ENCODE peak calls at places on chromosomes 2 and 18, in eight cellular contexts. X is pons; C is Kasumi-1; F is CD4-positive, alpha-beta T cell; H is D341Med; P is breast epithelium; J is activated naive CD4-positive, alpha-beta T cell; Q is adipocyte. M is an unnamed sample.
A peak's percentile ranks its signal among the peaks of the same experiment; 100 is the strongest.

GRCh38 chr2:179377296-179377695 is 112.7 kb upstream of the SESTD1 start:
- DNase-seq in X (no peak), C (no peak), F (no peak), H (no peak), P (no peak), J (no peak), Q (peak; percentile 81), M (no peak)

GRCh38 chr18:13726972-13727331 is 479 bp downstream of the RNMT start:
- DNase-seq in X (no peak), C (peak; percentile 48), F (peak; percentile 18), H (no peak), P (peak; percentile 24), J (no peak), Q (peak; percentile 83), M (peak; percentile 30)

GRCh38 chr18:79211844-79212243 is 142.7 kb downstream of the ATP9B start:
- DNase-seq in X (no peak), C (no peak), F (no peak), H (no peak), P (no peak), J (no peak), Q (peak; percentile 45), M (no peak)

GRCh38 chr2:7378642-7379041 is 461.4 kb downstream of the RNF144A start:
- DNase-seq in X (no peak), C (peak; percentile 32), F (no peak), H (no peak), P (no peak), J (no peak), Q (no peak), M (no peak)

GRCh38 chr2:152240559-152241231 is 65.1 kb upstream of the STAM2 start:
- DNase-seq in X (no peak), C (no peak), F (no peak), H (no peak), P (no peak), J (no peak), Q (no peak), M (peak; percentile 6)

GRCh38 chr2:33317369-33318015 is 159.0 kb upstream of the RASGRP3 start:
- DNase-seq in X (no peak), C (no peak), F (no peak), H (no peak), P (no peak), J (no peak), Q (no peak), M (no peak)

GRCh38 chr2:126895336-126895735 is 3.4 kb upstream of the TEX51 start:
- DNase-seq in X (no peak), C (no peak), F (no peak), H (no peak), P (no peak), J (no peak), Q (no peak), M (no peak)

GRCh38 chr2:132623096-132623839 is 46.7 kb downstream of the LYPD1 start:
- DNase-seq in X (no peak), C (peak; percentile 66), F (no peak), H (no peak), P (no peak), J (no peak), Q (peak; percentile 88), M (peak; percentile 75)

GRCh38 chr2:173231042-173231441 is 123.6 kb upstream of the CDCA7 start:
- DNase-seq in X (no peak), C (no peak), F (no peak), H (no peak), P (peak; percentile 85), J (no peak), Q (no peak), M (no peak)

GRCh38 chr2:31476511-31477171 is 62.1 kb upstream of the XDH start:
- DNase-seq in X (no peak), C (no peak), F (no peak), H (no peak), P (no peak), J (no peak), Q (peak; percentile 72), M (no peak)

GRCh38 chr2:229376866-229377265 is 105.8 kb upstream of the PID1 start:
- DNase-seq in X (no peak), C (no peak), F (no peak), H (no peak), P (no peak), J (no peak), Q (no peak), M (peak; percentile 13)

GRCh38 chr2:85413592-85414421 is 3.6 kb upstream of the CAPG start:
- DNase-seq in X (no peak), C (no peak), F (no peak), H (no peak), P (no peak), J (no peak), Q (peak; percentile 84), M (peak; percentile 83)

GRCh38 chr2:56209701-56210100 is 25.9 kb downstream of the CCDC85A start:
- DNase-seq in X (no peak), C (no peak), F (no peak), H (no peak), P (no peak), J (no peak), Q (no peak), M (no peak)

GRCh38 chr2:133713049-133713580 is 144.9 kb upstream of the NCKAP5 start:
- DNase-seq in X (no peak), C (no peak), F (no peak), H (no peak), P (no peak), J (no peak), Q (no peak), M (no peak)

GRCh38 chr18:32899819-32900218 is 127.0 kb upstream of the KLHL14 start:
- DNase-seq in X (no peak), C (no peak), F (no peak), H (no peak), P (no peak), J (no peak), Q (peak; percentile 22), M (no peak)

GRCh38 chr2:85578243-85579180 is 1.1 kb downstream of the VAMP8 start:
- DNase-seq in X (no peak), C (peak; percentile 87), F (no peak), H (no peak), P (no peak), J (no peak), Q (no peak), M (no peak)

GRCh38 chr2:191593622-191594416 is 84.1 kb upstream of the NABP1 start:
- DNase-seq in X (no peak), C (no peak), F (no peak), H (no peak), P (peak; percentile 75), J (no peak), Q (peak; percentile 69), M (peak; percentile 49)

GRCh38 chr18:38747153-38747552 is 1181.6 kb upstream of the CELF4 start:
- DNase-seq in X (no peak), C (no peak), F (no peak), H (no peak), P (no peak), J (no peak), Q (no peak), M (no peak)

GRCh38 chr2:221571108-221571390 is 1.1 kb downstream of the EPHA4 start:
- DNase-seq in X (no peak), C (no peak), F (peak; percentile 32), H (no peak), P (no peak), J (no peak), Q (peak; percentile 29), M (peak; percentile 19)

GRCh38 chr2:71535526-71535925 is 82.2 kb downstream of the DYSF start:
- DNase-seq in X (no peak), C (no peak), F (no peak), H (no peak), P (no peak), J (no peak), Q (no peak), M (no peak)

GRCh38 chr2:106566050-106566449 is 78.9 kb downstream of the CD8B2 start:
- DNase-seq in X (no peak), C (no peak), F (no peak), H (no peak), P (no peak), J (no peak), Q (peak; percentile 15), M (peak; percentile 62)

GRCh38 chr2:64978514-64979268 is 10.5 kb upstream of the SLC1A4 start:
- DNase-seq in X (no peak), C (no peak), F (no peak), H (no peak), P (no peak), J (no peak), Q (peak; percentile 35), M (peak; percentile 11)

GRCh38 chr2:241616168-241617125 is 20.5 kb downstream of the THAP4 start:
- DNase-seq in X (no peak), C (no peak), F (no peak), H (no peak), P (no peak), J (no peak), Q (no peak), M (no peak)

GRCh38 chr2:152558174-152559091 is 158.8 kb downstream of the PRPF40A start:
- DNase-seq in X (peak; percentile 80), C (peak; percentile 21), F (no peak), H (no peak), P (no peak), J (no peak), Q (peak; percentile 75), M (peak; percentile 79)

GRCh38 chr2:182360012-182360662 is 66.7 kb downstream of the PDE1A start:
- DNase-seq in X (no peak), C (no peak), F (no peak), H (no peak), P (no peak), J (no peak), Q (peak; percentile 45), M (no peak)

GRCh38 chr2:232539298-232540231 is at the start of gene CHRNG:
- DNase-seq in X (no peak), C (no peak), F (no peak), H (no peak), P (no peak), J (no peak), Q (no peak), M (no peak)

GRCh38 chr2:54103454-54104314 is 11.7 kb upstream of the ACYP2 start:
- DNase-seq in X (no peak), C (peak; percentile 32), F (no peak), H (no peak), P (no peak), J (no peak), Q (peak; percentile 68), M (peak; percentile 80)